ENCODE peak calls at places on chromosomes 1 and 21, in five cellular contexts. E, R, G, N and U are unnamed samples.

GRCh38 chr1:16152521-16153087 is 3.3 kb downstream of the EPHA2 start:
- DNase-seq in R (peak; percentile 34), N (no peak), G (no peak), E (no peak), U (peak; percentile 52)

GRCh38 chr1:187413770-187414169 is 585.0 kb downstream of the PLA2G4A start:
- DNase-seq in G (no peak), R (peak; percentile 32), E (peak; percentile 9), N (no peak), U (peak; percentile 3)

GRCh38 chr1:187262731-187263130 is 434.0 kb downstream of the PLA2G4A start:
- DNase-seq in R (no peak), G (no peak), E (no peak), N (no peak), U (no peak)

GRCh38 chr1:24413350-24414163 is at the start of gene STPG1:
- DNase-seq in E (peak; percentile 87), R (peak; percentile 87), N (peak; percentile 90), G (peak; percentile 90), U (peak; percentile 87)

GRCh38 chr1:235790123-235790522 is 76.6 kb downstream of the LYST start:
- DNase-seq in E (no peak), N (no peak), R (no peak), G (no peak), U (no peak)

GRCh38 chr1:213136190-213136917 is 85.3 kb downstream of the RPS6KC1 start:
- DNase-seq in N (no peak), R (no peak), E (no peak), G (no peak), U (no peak)

GRCh38 chr1:27348861-27349783 is 7.3 kb downstream of the SYTL1 start:
- DNase-seq in N (peak; percentile 56), E (no peak), G (no peak), R (peak; percentile 31), U (peak; percentile 17)

GRCh38 chr1:166910396-166910994 is 34.4 kb upstream of the TADA1 start:
- DNase-seq in R (peak; percentile 91), E (peak; percentile 84), G (peak; percentile 63), N (peak; percentile 54), U (peak; percentile 87)

GRCh38 chr1:207781312-207781711 is 29.5 kb downstream of the CD46 start:
- DNase-seq in E (no peak), N (no peak), R (no peak), G (no peak), U (no peak)

GRCh38 chr1:53781654-53782053 is 42.7 kb upstream of the GLIS1 start:
- DNase-seq in R (peak; percentile 46), N (no peak), G (no peak), E (no peak), U (peak; percentile 67)

GRCh38 chr1:218164111-218164929 is 120.8 kb upstream of the RRP15 start:
- DNase-seq in R (peak; percentile 38), G (no peak), E (peak; percentile 52), N (peak; percentile 65), U (peak; percentile 10)

GRCh38 chr1:9861371-9861770 is 37.6 kb upstream of the CLSTN1 start:
- DNase-seq in G (no peak), E (no peak), R (no peak), N (no peak), U (no peak)

GRCh38 chr1:208951908-208952307 is 631.6 kb upstream of the CAMK1G start:
- DNase-seq in N (no peak), R (no peak), G (no peak), E (no peak), U (no peak)

GRCh38 chr1:13651279-13651678 is 48.7 kb upstream of the PRDM2 start:
- DNase-seq in N (no peak), G (no peak), R (peak; percentile 48), E (peak; percentile 58), U (peak; percentile 84)

GRCh38 chr1:185996211-185996610 is 262.0 kb downstream of the HMCN1 start:
- DNase-seq in E (peak; percentile 62), R (peak; percentile 66), N (no peak), G (no peak), U (peak; percentile 17)

GRCh38 chr1:248421384-248421783 is 18.5 kb downstream of the OR2T1 start:
- DNase-seq in E (peak; percentile 22), R (no peak), N (peak; percentile 0), G (no peak), U (peak; percentile 3)

GRCh38 chr1:28143496-28144202 is 32.8 kb downstream of the PTAFR start:
- DNase-seq in R (no peak), E (no peak), N (no peak), G (no peak), U (no peak)

GRCh38 chr1:231951399-231951798 is 324.8 kb downstream of the DISC1 start:
- DNase-seq in N (no peak), E (no peak), R (no peak), G (no peak), U (no peak)

GRCh38 chr1:58204284-58204683 is 342.2 kb downstream of the OMA1 start:
- DNase-seq in R (no peak), N (peak; percentile 14), E (no peak), G (no peak), U (no peak)

GRCh38 chr21:36803051-36803709 is 104.3 kb downstream of the SIM2 start:
- DNase-seq in G (no peak), E (no peak), R (no peak), N (no peak), U (no peak)

GRCh38 chr1:162856260-162856659 is 4.7 kb downstream of the CCDC190 start:
- DNase-seq in G (no peak), E (peak; percentile 50), N (no peak), R (peak; percentile 88), U (peak; percentile 76)

GRCh38 chr21:35254752-35255138 is 205.6 kb upstream of the RUNX1 start:
- DNase-seq in R (no peak), E (no peak), G (no peak), N (no peak), U (no peak)